ENCODE peak calls at places on chromosomes 5 and 9, in ten cellular contexts. D is upper lobe of left lung, G is HepG2, N is transverse colon, L is spleen, Q is suprapubic skin, J is sigmoid colon, O is SK-N-MC, B is stomach, Z is HCT116. X is an unnamed sample.

GRCh38 chr5:1209896-1210776 is 8.7 kb downstream of the SLC6A19 start:
- DNase-seq in Z (no peak), Q (no peak), N (no peak), L (no peak), O (no peak), G (no peak), B (no peak), D (no peak), J (no peak), X (no peak)

GRCh38 chr9:78982849-78983248 is 588.9 kb upstream of the TLE4 start:
- DNase-seq in N (no peak), D (no peak), B (no peak), O (no peak), G (no peak), Q (no peak), L (no peak), Z (peak), J (no peak), X (no peak)

GRCh38 chr5:151772029-151772867 is 494 bp downstream of the G3BP1 start:
- DNase-seq in Z (no peak), D (peak), J (peak), N (peak), Q (peak), G (peak), O (no peak), L (no peak), B (peak), X (no peak)

GRCh38 chr5:149455889-149456409 is 76.9 kb upstream of the IL17B start:
- DNase-seq in Z (peak), B (no peak), O (no peak), D (no peak), N (no peak), J (peak), Q (no peak), L (no peak), G (peak), X (no peak)

GRCh38 chr5:167723254-167723871 is 568.1 kb upstream of the WWC1 start:
- DNase-seq in N (peak), Q (peak), B (peak), L (peak), J (peak), O (peak), Z (peak), D (peak), G (peak), X (peak)

GRCh38 chr5:74767579-74767913 is 497 bp downstream of the NSA2 start:
- DNase-seq in Q (no peak), Z (peak), G (peak), B (no peak), L (no peak), O (peak), D (no peak), J (no peak), N (peak), X (no peak)

GRCh38 chr5:969421-969839 is 39.2 kb upstream of the NKD2 start:
- DNase-seq in N (no peak), L (peak), B (no peak), J (peak), Z (no peak), G (no peak), Q (no peak), O (no peak), D (no peak), X (no peak)

GRCh38 chr5:136517755-136518154 is 152.4 kb upstream of the TRPC7 start:
- DNase-seq in N (no peak), B (no peak), O (no peak), Q (no peak), D (no peak), L (no peak), J (no peak), G (no peak), Z (no peak), X (no peak)

GRCh38 chr9:21287280-21287679 is 17.8 kb downstream of the IFNA5 start:
- DNase-seq in O (no peak), L (no peak), Q (no peak), B (no peak), G (no peak), D (no peak), J (no peak), N (no peak), Z (no peak), X (no peak)

GRCh38 chr5:124736111-124736813 is 10.2 kb downstream of the ZNF608 start:
- DNase-seq in D (no peak), L (no peak), G (no peak), N (no peak), Z (no peak), O (no peak), B (no peak), Q (no peak), J (no peak), X (no peak)

GRCh38 chr5:72166070-72166979 is 59.0 kb downstream of the MAP1B start:
- DNase-seq in G (no peak), N (no peak), Z (no peak), O (peak), D (no peak), B (no peak), Q (peak), L (no peak), J (peak), X (no peak)

GRCh38 chr9:91421022-91421765 is 2.4 kb downstream of the NFIL3 start:
- DNase-seq in G (peak), N (peak), D (peak), L (peak), J (peak), O (no peak), B (no peak), Z (no peak), Q (peak), X (no peak)

GRCh38 chr9:116039312-116039711 is 114.3 kb upstream of the PAPPA start:
- DNase-seq in O (no peak), L (no peak), J (no peak), N (no peak), D (no peak), Z (no peak), Q (no peak), B (no peak), G (no peak), X (no peak)

GRCh38 chr9:93130861-93131481 is 3.1 kb downstream of the NINJ1 start:
- DNase-seq in D (peak), B (no peak), G (no peak), L (peak), N (peak), Q (peak), Z (no peak), J (peak), O (no peak), X (no peak)

GRCh38 chr5:155735388-155735787 is 591.6 kb upstream of the SGCD start:
- DNase-seq in N (no peak), G (no peak), B (no peak), Q (no peak), O (no peak), D (no peak), J (no peak), Z (no peak), L (no peak), X (no peak)

GRCh38 chr5:168315991-168316578 is 24.6 kb downstream of the WWC1 start:
- DNase-seq in D (peak), Q (no peak), G (peak), O (no peak), L (peak), N (peak), J (no peak), Z (no peak), B (peak), X (no peak)

GRCh38 chr5:134101686-134102439 is 12.6 kb upstream of the TCF7 start:
- DNase-seq in J (peak), D (peak), O (no peak), B (peak), Q (peak), G (peak), N (peak), L (peak), Z (peak), X (peak)

GRCh38 chr5:93249651-93250289 is 331.2 kb downstream of the NR2F1-AS1 start:
- DNase-seq in Q (no peak), N (no peak), Z (peak), O (no peak), B (no peak), J (no peak), D (no peak), G (no peak), L (no peak), X (no peak)

GRCh38 chr5:139670369-139671095 is 22.4 kb downstream of the CXXC5 start:
- DNase-seq in Z (no peak), J (no peak), B (no peak), Q (no peak), O (no peak), L (peak), D (no peak), N (peak), G (peak), X (peak)

GRCh38 chr9:135650408-135650807 is 11.1 kb upstream of the GLT6D1 start:
- DNase-seq in O (no peak), L (no peak), Q (no peak), G (no peak), J (no peak), Z (no peak), D (no peak), B (no peak), N (no peak), X (no peak)

GRCh38 chr9:135647897-135648296 is 8.6 kb upstream of the GLT6D1 start:
- DNase-seq in O (no peak), N (no peak), G (no peak), Q (no peak), Z (no peak), J (no peak), D (no peak), B (no peak), L (no peak), X (no peak)

GRCh38 chr9:135649508-135649907 is 10.2 kb upstream of the GLT6D1 start:
- DNase-seq in Z (no peak), Q (no peak), L (no peak), D (no peak), G (no peak), O (no peak), N (no peak), J (no peak), B (no peak), X (no peak)

GRCh38 chr9:135644631-135645218 is 5.4 kb upstream of the GLT6D1 start:
- DNase-seq in O (no peak), G (no peak), B (no peak), Z (no peak), Q (no peak), N (no peak), L (no peak), J (no peak), D (no peak), X (no peak)

GRCh38 chr9:135648494-135649410 is 9.4 kb upstream of the GLT6D1 start:
- DNase-seq in D (no peak), N (no peak), Z (no peak), B (no peak), J (no peak), G (no peak), L (no peak), Q (no peak), O (no peak), X (no peak)
- TF ChIP-seq POLR2AphosphoS5 in D (no peak), N (no peak), Z (no peak), B (no peak), J (no peak), G (no peak), L (no peak), Q (no peak), O (no peak), X (no peak)

DNA sequence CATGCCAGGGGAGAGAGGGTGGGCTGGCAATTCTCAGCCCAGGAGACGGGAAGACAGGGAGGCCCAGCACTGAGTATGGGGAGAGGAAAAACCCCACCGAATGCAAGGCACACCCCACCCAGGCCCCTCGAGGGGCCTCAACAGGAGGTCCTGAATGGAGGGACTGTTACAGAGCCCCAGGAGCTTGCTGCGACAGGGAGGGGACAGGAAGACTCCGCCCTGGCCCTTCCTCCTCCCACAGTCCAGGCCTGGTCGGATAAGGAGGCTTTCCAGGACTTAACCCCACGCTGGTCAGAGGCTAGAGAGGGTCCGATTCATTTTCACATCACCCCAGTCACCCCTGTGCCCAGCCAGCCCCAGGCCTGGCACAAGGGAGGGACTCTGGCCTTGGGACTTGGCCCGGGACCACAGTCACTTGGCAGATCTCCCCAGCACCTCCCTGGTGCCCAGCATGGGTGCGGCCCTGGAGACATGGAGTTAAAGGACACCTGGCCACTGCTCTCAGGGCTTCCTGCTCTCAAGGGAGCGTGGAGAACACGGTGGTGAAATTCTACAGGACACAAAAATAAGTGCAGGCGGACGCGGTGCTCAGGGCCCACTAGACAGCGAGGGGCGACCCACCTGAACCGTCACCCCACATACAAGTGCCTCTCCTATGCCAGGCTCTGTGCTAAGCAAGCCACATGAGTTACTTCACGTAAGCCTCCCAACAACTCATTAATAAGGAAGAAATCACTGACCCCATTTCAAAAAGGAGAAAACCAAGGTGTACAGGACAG is 44.8 kb upstream of the STXBP1 start:
- DNase-seq in Q (no peak), O (no peak), L (no peak), J (peak), N (peak), D (peak), Z (no peak), B (peak), G (no peak), X (no peak)
- TF ChIP-seq POLR2AphosphoS5 in Q (no peak), O (no peak), L (peak), J (peak), N (peak), D (peak), Z (peak), B (peak), G (no peak), X (no peak)

GRCh38 chr9:113579270-113580040 is 115.9 kb downstream of the RGS3 start:
- DNase-seq in Z (no peak), J (peak), O (no peak), G (no peak), N (peak), L (peak), B (peak), Q (no peak), D (peak), X (no peak)
- TF ChIP-seq POLR2AphosphoS5 in Z (no peak), J (no peak), O (no peak), G (no peak), N (no peak), L (no peak), B (no peak), Q (no peak), D (no peak), X (no peak)

GRCh38 chr9:129823163-129823933 is 588 bp downstream of the TOR1A start:
- DNase-seq in J (no peak), L (peak), O (no peak), Z (no peak), N (no peak), B (no peak), G (no peak), D (no peak), Q (peak), X (peak)
- TF ChIP-seq POLR2AphosphoS5 in J (no peak), L (peak), O (no peak), Z (no peak), N (no peak), B (no peak), G (no peak), D (no peak), Q (no peak), X (no peak)

GRCh38 chr5:159819671-159820411 is 96.4 kb upstream of the ADRA1B start:
- DNase-seq in D (peak), Q (peak), Z (no peak), J (peak), N (peak), O (no peak), B (peak), L (no peak), G (no peak), X (no peak)
- TF ChIP-seq POLR2AphosphoS5 in D (peak), Q (no peak), Z (no peak), J (peak), N (peak), O (no peak), B (peak), L (peak), G (no peak), X (no peak)

GRCh38 chr5:100902406-100903035 is 561 bp downstream of the ST8SIA4 start:
- DNase-seq in Q (no peak), B (no peak), J (no peak), L (peak), O (no peak), N (no peak), G (no peak), Z (no peak), D (peak), X (no peak)

GRCh38 chr5:100901851-100902341 is 1.2 kb downstream of the ST8SIA4 start:
- DNase-seq in Q (peak), O (no peak), N (peak), G (no peak), J (peak), B (peak), Z (no peak), D (peak), L (peak), X (no peak)

GRCh38 chr5:100904259-100904822 is 1.3 kb upstream of the ST8SIA4 start:
- DNase-seq in O (no peak), L (peak), D (peak), J (peak), Z (no peak), G (no peak), N (peak), Q (no peak), B (peak), X (no peak)

GRCh38 chr5:100905259-100905914 is 2.3 kb upstream of the ST8SIA4 start:
- DNase-seq in L (no peak), B (no peak), Z (no peak), N (no peak), G (no peak), Q (no peak), D (peak), O (no peak), J (no peak), X (no peak)

GRCh38 chr5:100903036-100903887 is at the start of gene ST8SIA4:
- DNase-seq in O (no peak), N (peak), D (peak), Z (no peak), J (peak), L (peak), B (peak), G (no peak), Q (peak), X (peak)
- TF ChIP-seq POLR2AphosphoS5 in O (no peak), N (peak), D (peak), Z (no peak), J (peak), L (peak), B (peak), G (no peak), Q (no peak), X (peak)

GRCh38 chr9:37035472-37036236 is 1.6 kb upstream of the PAX5 start:
- DNase-seq in N (no peak), Q (no peak), L (peak), Z (no peak), O (no peak), B (no peak), G (no peak), J (no peak), D (no peak), X (no peak)

GRCh38 chr9:37037137-37037743 is 3.2 kb upstream of the PAX5 start:
- DNase-seq in G (no peak), B (no peak), Q (no peak), J (no peak), L (peak), N (no peak), Z (no peak), D (no peak), O (peak), X (no peak)

GRCh38 chr9:37039065-37039464 is 5.0 kb upstream of the PAX5 start:
- DNase-seq in G (no peak), L (no peak), Q (no peak), N (no peak), D (no peak), O (no peak), Z (no peak), J (no peak), B (no peak), X (no peak)

GRCh38 chr9:37036237-37037136 is 2.4 kb upstream of the PAX5 start:
- DNase-seq in L (peak), D (peak), J (no peak), B (peak), N (peak), G (no peak), O (no peak), Z (no peak), Q (peak), X (no peak)

GRCh38 chr9:37037744-37038640 is 3.9 kb upstream of the PAX5 start:
- DNase-seq in D (no peak), B (no peak), N (peak), Q (no peak), L (peak), Z (no peak), G (no peak), O (no peak), J (no peak), X (no peak)
- TF ChIP-seq POLR2AphosphoS5 in D (no peak), B (no peak), N (no peak), Q (no peak), L (peak), Z (no peak), G (no peak), O (no peak), J (no peak), X (peak)

DNA sequence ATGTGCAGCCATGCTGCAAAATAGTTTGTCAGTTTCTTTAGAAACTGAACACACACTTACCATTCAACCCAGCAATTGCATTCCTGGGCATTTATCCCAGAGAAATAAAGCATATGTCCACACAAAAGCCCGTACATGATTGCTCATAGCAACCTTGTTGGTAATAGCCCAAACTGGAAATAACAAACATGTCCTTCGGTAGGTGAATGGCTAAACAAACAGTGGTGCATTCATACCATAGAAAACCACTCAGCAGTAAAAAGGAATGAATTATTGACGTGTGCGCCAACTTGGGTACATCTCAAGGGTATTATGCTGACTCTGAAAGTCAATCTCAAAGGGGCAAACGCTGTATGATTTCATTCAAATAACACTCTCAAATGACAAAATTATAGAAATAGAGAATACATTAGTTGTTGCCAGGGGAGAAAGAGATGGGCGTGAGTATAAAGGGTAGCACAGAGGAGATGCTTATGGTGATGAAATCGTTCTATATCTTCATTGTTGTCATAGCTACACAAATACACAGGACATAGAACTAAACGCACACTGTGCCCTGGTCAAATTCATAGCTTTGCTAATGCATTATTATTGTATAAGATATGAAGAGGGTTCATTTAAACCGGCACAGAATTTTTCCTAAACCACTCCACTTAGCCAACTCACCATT is 58.2 kb downstream of the DRD1 start:
- DNase-seq in B (no peak), L (no peak), J (no peak), N (no peak), O (no peak), D (no peak), G (no peak), Q (no peak), Z (no peak), X (no peak)
- TF ChIP-seq POLR2AphosphoS5 in B (no peak), L (no peak), J (no peak), N (no peak), O (no peak), D (no peak), G (no peak), Q (no peak), Z (no peak), X (no peak)